ENCODE peak calls at places on chromosomes 7 and 10, in seven cellular contexts. One of them, this sample, is unnamed.

GRCh38 chr7:156802214-156802613 is 90.8 kb downstream of the LMBR1 start:
- DNase-seq in AG08396: no peak
- DNase-seq in EL: no peak
- DNase-seq in stimulated activated CD8-positive, alpha-beta memory T cell treated with anti-CD3 and anti-CD28 coated beads, Interleukin-15, amount 100 ng/mL, for 24 hours: no peak
- DNase-seq in NCI-H510A: no peak
- DNase-seq in stimulated activated effector memory CD8-positive, alpha-beta T cell treated with anti-CD3 and anti-CD28 coated beads, Interleukin-12 subunit alpha, Interleukin-12 subunit beta, amount 100 ng/mL, for 72 hours: no peak
- DNase-seq in activated naive CD8-positive, alpha-beta T cell treated with anti-CD3 and anti-CD28 coated beads, Interleukin-2, amount 50 U/mL, for 24 hours: no peak
- DNase-seq in this sample: no peak

GRCh38 chr10:129496995-129497394 is 30.0 kb downstream of the MGMT start:
- DNase-seq in AG08396: no peak
- DNase-seq in EL: no peak
- DNase-seq in stimulated activated CD8-positive, alpha-beta memory T cell treated with anti-CD3 and anti-CD28 coated beads, Interleukin-15, amount 100 ng/mL, for 24 hours: no peak
- DNase-seq in NCI-H510A: no peak
- DNase-seq in stimulated activated effector memory CD8-positive, alpha-beta T cell treated with anti-CD3 and anti-CD28 coated beads, Interleukin-12 subunit alpha, Interleukin-12 subunit beta, amount 100 ng/mL, for 72 hours: no peak
- DNase-seq in activated naive CD8-positive, alpha-beta T cell treated with anti-CD3 and anti-CD28 coated beads, Interleukin-2, amount 50 U/mL, for 24 hours: no peak
- DNase-seq in this sample: no peak

GRCh38 chr10:61159253-61159652 is 215.3 kb upstream of the RHOBTB1 start:
- DNase-seq in AG08396: no peak
- DNase-seq in EL: peak
- DNase-seq in stimulated activated CD8-positive, alpha-beta memory T cell treated with anti-CD3 and anti-CD28 coated beads, Interleukin-15, amount 100 ng/mL, for 24 hours: no peak
- DNase-seq in NCI-H510A: no peak
- DNase-seq in stimulated activated effector memory CD8-positive, alpha-beta T cell treated with anti-CD3 and anti-CD28 coated beads, Interleukin-12 subunit alpha, Interleukin-12 subunit beta, amount 100 ng/mL, for 72 hours: no peak
- DNase-seq in activated naive CD8-positive, alpha-beta T cell treated with anti-CD3 and anti-CD28 coated beads, Interleukin-2, amount 50 U/mL, for 24 hours: no peak
- DNase-seq in this sample: no peak

GRCh38 chr7:1842321-1843221 is 172.5 kb downstream of the ELFN1 start:
- DNase-seq in AG08396: no peak
- DNase-seq in EL: no peak
- DNase-seq in stimulated activated CD8-positive, alpha-beta memory T cell treated with anti-CD3 and anti-CD28 coated beads, Interleukin-15, amount 100 ng/mL, for 24 hours: no peak
- DNase-seq in NCI-H510A: no peak
- DNase-seq in stimulated activated effector memory CD8-positive, alpha-beta T cell treated with anti-CD3 and anti-CD28 coated beads, Interleukin-12 subunit alpha, Interleukin-12 subunit beta, amount 100 ng/mL, for 72 hours: no peak
- DNase-seq in activated naive CD8-positive, alpha-beta T cell treated with anti-CD3 and anti-CD28 coated beads, Interleukin-2, amount 50 U/mL, for 24 hours: no peak
- DNase-seq in this sample: no peak

GRCh38 chr7:138608292-138608691 is 92.9 kb downstream of the SVOPL start:
- DNase-seq in AG08396: peak
- DNase-seq in EL: peak
- DNase-seq in stimulated activated CD8-positive, alpha-beta memory T cell treated with anti-CD3 and anti-CD28 coated beads, Interleukin-15, amount 100 ng/mL, for 24 hours: no peak
- DNase-seq in NCI-H510A: no peak
- DNase-seq in stimulated activated effector memory CD8-positive, alpha-beta T cell treated with anti-CD3 and anti-CD28 coated beads, Interleukin-12 subunit alpha, Interleukin-12 subunit beta, amount 100 ng/mL, for 72 hours: peak
- DNase-seq in activated naive CD8-positive, alpha-beta T cell treated with anti-CD3 and anti-CD28 coated beads, Interleukin-2, amount 50 U/mL, for 24 hours: peak
- DNase-seq in this sample: no peak

GRCh38 chr7:112370436-112370835 is 79.8 kb upstream of the IFRD1 start:
- DNase-seq in AG08396: no peak
- DNase-seq in EL: no peak
- DNase-seq in stimulated activated CD8-positive, alpha-beta memory T cell treated with anti-CD3 and anti-CD28 coated beads, Interleukin-15, amount 100 ng/mL, for 24 hours: no peak
- DNase-seq in NCI-H510A: no peak
- DNase-seq in stimulated activated effector memory CD8-positive, alpha-beta T cell treated with anti-CD3 and anti-CD28 coated beads, Interleukin-12 subunit alpha, Interleukin-12 subunit beta, amount 100 ng/mL, for 72 hours: no peak
- DNase-seq in activated naive CD8-positive, alpha-beta T cell treated with anti-CD3 and anti-CD28 coated beads, Interleukin-2, amount 50 U/mL, for 24 hours: no peak
- DNase-seq in this sample: no peak

GRCh38 chr10:43294241-43294658 is 27.4 kb upstream of the RASGEF1A start:
- DNase-seq in AG08396: no peak
- DNase-seq in EL: no peak
- DNase-seq in stimulated activated CD8-positive, alpha-beta memory T cell treated with anti-CD3 and anti-CD28 coated beads, Interleukin-15, amount 100 ng/mL, for 24 hours: no peak
- DNase-seq in NCI-H510A: no peak
- DNase-seq in stimulated activated effector memory CD8-positive, alpha-beta T cell treated with anti-CD3 and anti-CD28 coated beads, Interleukin-12 subunit alpha, Interleukin-12 subunit beta, amount 100 ng/mL, for 72 hours: no peak
- DNase-seq in activated naive CD8-positive, alpha-beta T cell treated with anti-CD3 and anti-CD28 coated beads, Interleukin-2, amount 50 U/mL, for 24 hours: peak
- DNase-seq in this sample: no peak

GRCh38 chr10:31928531-31929259 is at the start of gene ARHGAP12:
- DNase-seq in AG08396: peak
- DNase-seq in EL: peak
- DNase-seq in stimulated activated CD8-positive, alpha-beta memory T cell treated with anti-CD3 and anti-CD28 coated beads, Interleukin-15, amount 100 ng/mL, for 24 hours: peak
- DNase-seq in NCI-H510A: peak
- DNase-seq in stimulated activated effector memory CD8-positive, alpha-beta T cell treated with anti-CD3 and anti-CD28 coated beads, Interleukin-12 subunit alpha, Interleukin-12 subunit beta, amount 100 ng/mL, for 72 hours: peak
- DNase-seq in activated naive CD8-positive, alpha-beta T cell treated with anti-CD3 and anti-CD28 coated beads, Interleukin-2, amount 50 U/mL, for 24 hours: peak
- DNase-seq in this sample: peak

GRCh38 chr7:27210441-27211083 is 10.7 kb upstream of the HOXA13 start:
- DNase-seq in AG08396: peak
- DNase-seq in EL: peak
- DNase-seq in stimulated activated CD8-positive, alpha-beta memory T cell treated with anti-CD3 and anti-CD28 coated beads, Interleukin-15, amount 100 ng/mL, for 24 hours: no peak
- DNase-seq in NCI-H510A: no peak
- DNase-seq in stimulated activated effector memory CD8-positive, alpha-beta T cell treated with anti-CD3 and anti-CD28 coated beads, Interleukin-12 subunit alpha, Interleukin-12 subunit beta, amount 100 ng/mL, for 72 hours: no peak
- DNase-seq in activated naive CD8-positive, alpha-beta T cell treated with anti-CD3 and anti-CD28 coated beads, Interleukin-2, amount 50 U/mL, for 24 hours: peak
- DNase-seq in this sample: no peak

GRCh38 chr10:48470893-48471805 is 133.7 kb downstream of the ARHGAP22 start:
- DNase-seq in AG08396: peak
- DNase-seq in EL: peak
- DNase-seq in stimulated activated CD8-positive, alpha-beta memory T cell treated with anti-CD3 and anti-CD28 coated beads, Interleukin-15, amount 100 ng/mL, for 24 hours: no peak
- DNase-seq in NCI-H510A: no peak
- DNase-seq in stimulated activated effector memory CD8-positive, alpha-beta T cell treated with anti-CD3 and anti-CD28 coated beads, Interleukin-12 subunit alpha, Interleukin-12 subunit beta, amount 100 ng/mL, for 72 hours: no peak
- DNase-seq in activated naive CD8-positive, alpha-beta T cell treated with anti-CD3 and anti-CD28 coated beads, Interleukin-2, amount 50 U/mL, for 24 hours: no peak
- DNase-seq in this sample: no peak

GRCh38 chr10:75550191-75550590 is 118.8 kb downstream of the LRMDA start:
- DNase-seq in AG08396: no peak
- DNase-seq in EL: no peak
- DNase-seq in stimulated activated CD8-positive, alpha-beta memory T cell treated with anti-CD3 and anti-CD28 coated beads, Interleukin-15, amount 100 ng/mL, for 24 hours: no peak
- DNase-seq in NCI-H510A: no peak
- DNase-seq in stimulated activated effector memory CD8-positive, alpha-beta T cell treated with anti-CD3 and anti-CD28 coated beads, Interleukin-12 subunit alpha, Interleukin-12 subunit beta, amount 100 ng/mL, for 72 hours: no peak
- DNase-seq in activated naive CD8-positive, alpha-beta T cell treated with anti-CD3 and anti-CD28 coated beads, Interleukin-2, amount 50 U/mL, for 24 hours: no peak
- DNase-seq in this sample: no peak

GRCh38 chr10:103757531-103758293 is 97.7 kb downstream of the SH3PXD2A start:
- DNase-seq in AG08396: peak
- DNase-seq in EL: peak
- DNase-seq in stimulated activated CD8-positive, alpha-beta memory T cell treated with anti-CD3 and anti-CD28 coated beads, Interleukin-15, amount 100 ng/mL, for 24 hours: peak
- DNase-seq in NCI-H510A: no peak
- DNase-seq in stimulated activated effector memory CD8-positive, alpha-beta T cell treated with anti-CD3 and anti-CD28 coated beads, Interleukin-12 subunit alpha, Interleukin-12 subunit beta, amount 100 ng/mL, for 72 hours: peak
- DNase-seq in activated naive CD8-positive, alpha-beta T cell treated with anti-CD3 and anti-CD28 coated beads, Interleukin-2, amount 50 U/mL, for 24 hours: peak
- DNase-seq in this sample: peak

GRCh38 chr10:69512901-69513300 is 60.3 kb downstream of the NEUROG3 start:
- DNase-seq in AG08396: no peak
- DNase-seq in EL: no peak
- DNase-seq in stimulated activated CD8-positive, alpha-beta memory T cell treated with anti-CD3 and anti-CD28 coated beads, Interleukin-15, amount 100 ng/mL, for 24 hours: no peak
- DNase-seq in NCI-H510A: no peak
- DNase-seq in stimulated activated effector memory CD8-positive, alpha-beta T cell treated with anti-CD3 and anti-CD28 coated beads, Interleukin-12 subunit alpha, Interleukin-12 subunit beta, amount 100 ng/mL, for 72 hours: no peak
- DNase-seq in activated naive CD8-positive, alpha-beta T cell treated with anti-CD3 and anti-CD28 coated beads, Interleukin-2, amount 50 U/mL, for 24 hours: no peak
- DNase-seq in this sample: no peak

GRCh38 chr7:70631732-70632131 is 500.2 kb upstream of the GALNT17 start:
- DNase-seq in AG08396: no peak
- DNase-seq in EL: no peak
- DNase-seq in stimulated activated CD8-positive, alpha-beta memory T cell treated with anti-CD3 and anti-CD28 coated beads, Interleukin-15, amount 100 ng/mL, for 24 hours: no peak
- DNase-seq in NCI-H510A: no peak
- DNase-seq in stimulated activated effector memory CD8-positive, alpha-beta T cell treated with anti-CD3 and anti-CD28 coated beads, Interleukin-12 subunit alpha, Interleukin-12 subunit beta, amount 100 ng/mL, for 72 hours: no peak
- DNase-seq in activated naive CD8-positive, alpha-beta T cell treated with anti-CD3 and anti-CD28 coated beads, Interleukin-2, amount 50 U/mL, for 24 hours: no peak
- DNase-seq in this sample: no peak

GRCh38 chr7:51471199-51472016 is 154.8 kb upstream of the COBL start:
- DNase-seq in AG08396: no peak
- DNase-seq in EL: no peak
- DNase-seq in stimulated activated CD8-positive, alpha-beta memory T cell treated with anti-CD3 and anti-CD28 coated beads, Interleukin-15, amount 100 ng/mL, for 24 hours: no peak
- DNase-seq in NCI-H510A: peak
- DNase-seq in stimulated activated effector memory CD8-positive, alpha-beta T cell treated with anti-CD3 and anti-CD28 coated beads, Interleukin-12 subunit alpha, Interleukin-12 subunit beta, amount 100 ng/mL, for 72 hours: no peak
- DNase-seq in activated naive CD8-positive, alpha-beta T cell treated with anti-CD3 and anti-CD28 coated beads, Interleukin-2, amount 50 U/mL, for 24 hours: no peak
- DNase-seq in this sample: no peak

GRCh38 chr7:40749877-40750276 is 615.1 kb downstream of the SUGCT start:
- DNase-seq in AG08396: peak
- DNase-seq in EL: peak
- DNase-seq in stimulated activated CD8-positive, alpha-beta memory T cell treated with anti-CD3 and anti-CD28 coated beads, Interleukin-15, amount 100 ng/mL, for 24 hours: no peak
- DNase-seq in NCI-H510A: no peak
- DNase-seq in stimulated activated effector memory CD8-positive, alpha-beta T cell treated with anti-CD3 and anti-CD28 coated beads, Interleukin-12 subunit alpha, Interleukin-12 subunit beta, amount 100 ng/mL, for 72 hours: no peak
- DNase-seq in activated naive CD8-positive, alpha-beta T cell treated with anti-CD3 and anti-CD28 coated beads, Interleukin-2, amount 50 U/mL, for 24 hours: no peak
- DNase-seq in this sample: no peak

GRCh38 chr10:63266337-63267327 is 133.5 kb downstream of the NRBF2 start:
- DNase-seq in AG08396: no peak
- DNase-seq in EL: peak
- DNase-seq in stimulated activated CD8-positive, alpha-beta memory T cell treated with anti-CD3 and anti-CD28 coated beads, Interleukin-15, amount 100 ng/mL, for 24 hours: no peak
- DNase-seq in NCI-H510A: no peak
- DNase-seq in stimulated activated effector memory CD8-positive, alpha-beta T cell treated with anti-CD3 and anti-CD28 coated beads, Interleukin-12 subunit alpha, Interleukin-12 subunit beta, amount 100 ng/mL, for 72 hours: no peak
- DNase-seq in activated naive CD8-positive, alpha-beta T cell treated with anti-CD3 and anti-CD28 coated beads, Interleukin-2, amount 50 U/mL, for 24 hours: no peak
- DNase-seq in this sample: no peak

This sample was measured in HTR-8/SVneo.